ENCODE peak calls at places on chromosome 1, in five cellular contexts. G is cardiac fibroblast, I is left lung, K is AG04449, P is natural killer cell. Y is an unnamed sample.
A peak's percentile ranks its signal among the peaks of the same experiment; 100 is the strongest.

GRCh38 chr1:207463021-207463420 is 8.9 kb downstream of the CR2 start:
- DNase-seq in G (no peak), K (no peak), I (no peak), P (no peak), Y (no peak)

GRCh38 chr1:119046429-119047039 is 58.4 kb upstream of the TBX15 start:
- DNase-seq in K (peak; percentile 12), I (no peak), P (no peak), G (peak; percentile 83), Y (no peak)

GRCh38 chr1:20400341-20401177 is 85.5 kb downstream of the CAMK2N1 start:
- DNase-seq in P (no peak), G (no peak), K (no peak), I (no peak), Y (no peak)

GRCh38 chr1:115184260-115184950 is 95.1 kb upstream of the TSPAN2 start:
- DNase-seq in P (no peak), G (no peak), I (no peak), K (no peak), Y (no peak)

GRCh38 chr1:153627797-153628626 is at the start of gene S100A1:
- DNase-seq in G (no peak), K (no peak), P (no peak), I (peak; percentile 32), Y (no peak)

GRCh38 chr1:2486558-2486957 is 10.5 kb downstream of the PLCH2 start:
- DNase-seq in G (no peak), I (no peak), K (no peak), P (no peak), Y (no peak)

GRCh38 chr1:147225193-147225730 is at the start of gene FMO5:
- DNase-seq in K (no peak), G (peak; percentile 76), I (peak; percentile 81), P (peak; percentile 32), Y (peak; percentile 58)

GRCh38 chr1:202143768-202144509 is 598 bp downstream of the ARL8A start:
- DNase-seq in K (no peak), P (no peak), I (peak; percentile 66), G (peak; percentile 36), Y (peak; percentile 37)

GRCh38 chr1:53279556-53280160 is 41.3 kb upstream of the MAGOH start:
- DNase-seq in I (no peak), G (no peak), K (no peak), P (no peak), Y (no peak)

GRCh38 chr1:53198241-53198651 is 1.6 kb downstream of the CPT2 start:
- DNase-seq in I (no peak), P (no peak), K (no peak), G (peak; percentile 42), Y (no peak)

GRCh38 chr1:175148068-175148467 is 44.5 kb downstream of the KIAA0040 start:
- DNase-seq in G (no peak), K (no peak), P (no peak), I (no peak), Y (no peak)

GRCh38 chr1:66000033-66000637 is 207.4 kb downstream of the PDE4B start:
- DNase-seq in G (no peak), P (no peak), K (no peak), I (no peak), Y (no peak)

GRCh38 chr1:176533020-176533419 is 70.0 kb downstream of the PAPPA2 start:
- DNase-seq in P (no peak), I (no peak), G (no peak), K (no peak), Y (no peak)

DNA sequence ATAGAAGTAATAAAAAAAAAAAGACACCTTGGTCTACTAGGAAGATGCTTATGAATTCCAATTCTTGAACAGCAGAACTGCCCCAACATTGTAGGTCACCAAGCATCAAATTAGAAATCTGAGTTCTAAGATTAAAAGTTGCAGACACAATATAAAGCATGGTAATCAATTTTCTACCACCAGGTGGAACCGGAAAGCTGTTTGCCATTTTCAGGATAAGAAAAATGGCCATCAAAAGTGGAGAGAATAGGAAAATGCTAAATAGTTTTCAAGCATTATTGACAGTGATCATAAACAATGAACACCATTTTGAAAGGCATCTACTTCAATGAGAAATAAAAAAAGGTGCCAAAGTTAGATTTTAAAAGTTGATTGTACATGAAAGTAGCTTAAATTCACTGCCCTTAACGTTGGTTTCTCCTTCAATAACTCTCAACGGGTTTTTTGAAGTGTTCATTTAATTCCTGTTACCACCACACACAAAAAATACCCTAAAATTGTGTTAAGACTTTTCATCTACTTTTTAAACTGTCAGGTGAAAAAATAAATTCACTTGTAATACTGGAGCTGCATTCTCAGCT is 252.9 kb downstream of the KCNT2 start:
- DNase-seq in I (no peak), P (no peak), K (no peak), G (peak; percentile 62), Y (peak; percentile 16)
- TF ChIP-seq CTCF in I (no peak), P (no peak), K (peak; percentile 33), G (peak; percentile 48), Y (peak; percentile 42)

GRCh38 chr1:10598088-10598712 is 123.5 kb downstream of the PEX14 start:
- DNase-seq in P (no peak), G (no peak), K (no peak), I (no peak), Y (no peak)
- TF ChIP-seq CTCF in P (no peak), G (no peak), K (no peak), I (no peak), Y (no peak)

GRCh38 chr1:6526316-6526715 is 28.0 kb downstream of the NOL9 start:
- DNase-seq in K (no peak), I (no peak), G (no peak), P (no peak), Y (no peak)

GRCh38 chr1:6519491-6519934 is 28.0 kb upstream of the PLEKHG5 start:
- DNase-seq in P (no peak), G (no peak), K (no peak), I (no peak), Y (no peak)

GRCh38 chr1:6521502-6521901 is 30.0 kb upstream of the PLEKHG5 start:
- DNase-seq in I (no peak), K (no peak), P (no peak), G (no peak), Y (no peak)

GRCh38 chr1:6519935-6520621 is 28.6 kb upstream of the PLEKHG5 start:
- DNase-seq in K (peak; percentile 24), G (peak; percentile 80), P (no peak), I (peak; percentile 56), Y (no peak)

GRCh38 chr1:6523566-6523965 is 30.7 kb downstream of the NOL9 start:
- DNase-seq in P (no peak), K (no peak), I (no peak), G (peak; percentile 58), Y (no peak)
- TF ChIP-seq CTCF in P (no peak), K (peak; percentile 52), I (no peak), G (peak; percentile 56), Y (no peak)

GRCh38 chr1:10456079-10456478 is 6.2 kb downstream of the CORT start:
- DNase-seq in P (no peak), I (no peak), G (no peak), K (no peak), Y (no peak)
- TF ChIP-seq CTCF in P (no peak), I (no peak), G (no peak), K (no peak), Y (no peak)

GRCh38 chr1:117685936-117686806 is 80.3 kb downstream of the TENT5C start:
- DNase-seq in G (no peak), K (no peak), P (no peak), I (no peak), Y (no peak)
- TF ChIP-seq CTCF in G (no peak), K (no peak), P (no peak), I (no peak), Y (no peak)

DNA sequence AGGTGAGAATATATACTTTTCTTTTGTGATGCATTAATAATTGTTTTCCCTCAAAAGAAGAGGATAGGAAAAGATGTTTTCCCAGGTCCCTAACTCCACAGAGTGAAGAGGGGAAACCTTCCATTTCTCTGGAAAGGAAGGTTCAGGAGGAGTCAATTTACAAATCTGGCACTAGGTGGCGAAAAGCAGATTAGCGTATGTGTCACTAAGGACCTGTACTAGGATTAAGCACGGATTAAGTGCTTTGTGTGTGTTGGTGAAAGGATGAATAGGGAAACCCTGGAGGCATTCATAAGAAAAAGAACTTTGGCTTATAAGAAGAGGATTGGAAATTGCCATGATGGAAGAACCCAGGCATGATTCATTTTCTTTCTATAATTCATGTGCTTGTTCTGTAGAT is 410.1 kb upstream of the PLXNA2 start:
- DNase-seq in I (no peak), G (peak; percentile 19), K (no peak), P (no peak), Y (peak; percentile 25)
- TF ChIP-seq CTCF in I (no peak), G (peak; percentile 35), K (peak; percentile 11), P (no peak), Y (peak; percentile 58)

DNA sequence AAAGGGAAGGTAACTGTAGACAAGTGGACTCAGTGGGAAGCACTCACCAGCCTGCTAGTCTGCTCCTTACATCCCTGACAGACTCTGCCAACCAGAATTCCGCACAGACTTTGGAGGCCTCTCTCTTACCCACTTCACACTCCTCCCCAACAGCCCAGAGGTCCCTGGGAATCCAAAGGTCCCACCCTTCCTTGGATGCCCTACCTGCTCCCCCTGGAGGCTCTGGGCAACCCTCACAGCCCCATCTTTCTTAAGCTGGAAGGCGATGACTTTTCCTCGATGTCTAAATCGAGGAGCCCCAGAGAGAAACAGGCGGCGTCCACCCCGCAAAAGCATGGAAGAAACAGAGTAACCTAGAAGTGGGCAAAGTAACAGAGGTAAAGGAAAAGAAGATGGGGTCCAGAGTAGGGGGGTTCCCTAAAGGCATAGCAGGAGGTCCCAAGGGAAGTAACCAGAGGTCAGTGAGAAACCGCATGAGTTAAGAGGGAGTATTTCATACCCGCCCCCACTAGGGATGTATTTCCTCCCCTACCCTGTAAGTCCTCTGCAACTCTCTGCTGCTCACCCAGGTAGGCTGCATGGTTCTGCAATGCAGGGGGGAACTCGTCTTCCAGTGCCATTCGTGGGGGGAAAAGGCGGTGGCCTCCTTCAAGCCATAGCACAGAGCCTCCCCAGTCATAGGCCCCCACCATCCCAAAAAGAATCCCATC is 8.4 kb downstream of the ITGA10 start:
- DNase-seq in G (no peak), P (no peak), I (no peak), K (no peak), Y (no peak)
- TF ChIP-seq CTCF in G (no peak), P (no peak), I (no peak), K (no peak), Y (no peak)

Y was measured in Calu3.